ENCODE peak calls at places on chromosomes 5 and 9, in eight cellular contexts. S is spleen, H is PC-3, I is heart right ventricle, Q is brain microvascular endothelial cell, Z is HepG2, C is cardiac muscle cell, M is A673. A is an unnamed sample. For H3K36me3, the result is how much of the 10 kb centered on the place peaks cover.

GRCh38 chr9:111037744-111038335 is 430 bp downstream of the LPAR1 start:
- DNase-seq in S (peak), H (peak), I (no peak), Q (no peak), Z (peak), C (peak), M (peak), A (peak)

GRCh38 chr9:96061293-96061987 is 185.9 kb downstream of the ERCC6L2 start:
- DNase-seq in S (no peak), H (peak), I (peak), Q (peak), Z (peak), C (peak), M (peak), A (no peak)

GRCh38 chr5:16797949-16798348 is 138.1 kb downstream of the MYO10 start:
- DNase-seq in S (no peak), H (no peak), I (no peak), Q (no peak), Z (no peak), C (no peak), M (no peak), A (no peak)

GRCh38 chr5:134138416-134139376 is 24.2 kb downstream of the TCF7 start:
- DNase-seq in S (peak), H (peak), I (no peak), Q (no peak), Z (no peak), C (no peak), M (no peak), A (no peak)

GRCh38 chr5:146877783-146878470 is 630 bp downstream of the PPP2R2B start:
- DNase-seq in S (peak), H (no peak), I (peak), Q (no peak), Z (no peak), C (peak), M (peak), A (peak)

GRCh38 chr9:37784291-37784639 is 599 bp downstream of the EXOSC3 start:
- DNase-seq in S (no peak), H (no peak), I (no peak), Q (no peak), Z (no peak), C (no peak), M (no peak), A (no peak)

GRCh38 chr9:136562746-136563506 is 17.1 kb upstream of the NOTCH1 start:
- DNase-seq in S (no peak), H (no peak), I (no peak), Q (no peak), Z (no peak), C (no peak), M (no peak), A (no peak)

GRCh38 chr5:21823588-21823987 is 1029.6 kb downstream of the CDH12 start:
- DNase-seq in S (no peak), H (peak), I (no peak), Q (no peak), Z (no peak), C (no peak), M (peak), A (no peak)

GRCh38 chr9:438961-439768 is 224.5 kb downstream of the DOCK8 start:
- DNase-seq in S (peak), H (no peak), I (no peak), Q (no peak), Z (no peak), C (peak), M (no peak), A (peak)

GRCh38 chr5:178467261-178468195 is 122.7 kb downstream of the COL23A1 start:
- DNase-seq in S (no peak), H (peak), I (peak), Q (peak), Z (no peak), C (peak), M (no peak), A (no peak)

GRCh38 chr5:116424951-116425350 is 149.7 kb downstream of the SEMA6A start:
- DNase-seq in S (no peak), H (no peak), I (no peak), Q (no peak), Z (no peak), C (no peak), M (no peak), A (no peak)

GRCh38 chr9:83220737-83221136 is 157.8 kb upstream of the RASEF start:
- DNase-seq in S (no peak), H (peak), I (no peak), Q (peak), Z (peak), C (peak), M (no peak), A (no peak)

GRCh38 chr5:31471916-31472315 is 60.0 kb downstream of the DROSHA start:
- DNase-seq in S (no peak), H (no peak), I (no peak), Q (peak), Z (no peak), C (no peak), M (peak), A (no peak)
- H3K36me3 ChIP-seq in S (half or more), H (under half), I (under half), Q (under half), Z (under half), C (under half), M (under half), A (under half)

GRCh38 chr9:73199448-73199847 is 47.8 kb downstream of the ANXA1 start:
- DNase-seq in S (no peak), H (no peak), I (no peak), Q (no peak), Z (no peak), C (no peak), M (no peak), A (no peak)
- TF ChIP-seq CTCF in S (no peak), H (no peak), I (no peak), Q (no peak), Z (no peak), C (no peak), M (no peak), A (no peak)

GRCh38 chr9:77534376-77535057 is 113.6 kb downstream of the GNA14 start:
- DNase-seq in S (no peak), H (no peak), I (no peak), Q (peak), Z (peak), C (peak), M (peak), A (no peak)
- H3K27ac ChIP-seq in S (no peak), H (no peak), I (no peak), Q (no peak), Z (peak), C (no peak), M (no peak), A (no peak)

GRCh38 chr9:134839441-134840125 is 41.0 kb upstream of the FCN2 start:
- DNase-seq in S (no peak), H (no peak), I (no peak), Q (no peak), Z (no peak), C (no peak), M (no peak), A (no peak)

GRCh38 chr9:134836406-134836970 is 44.1 kb upstream of the FCN2 start:
- DNase-seq in S (no peak), H (no peak), I (no peak), Q (no peak), Z (no peak), C (no peak), M (no peak), A (peak)

GRCh38 chr9:134838651-134839431 is 41.8 kb upstream of the FCN2 start:
- DNase-seq in S (no peak), H (no peak), I (no peak), Q (no peak), Z (no peak), C (no peak), M (no peak), A (no peak)

GRCh38 chr9:134835987-134836386 is 44.6 kb upstream of the FCN2 start:
- DNase-seq in S (no peak), H (no peak), I (no peak), Q (no peak), Z (no peak), C (no peak), M (no peak), A (peak)

DNA sequence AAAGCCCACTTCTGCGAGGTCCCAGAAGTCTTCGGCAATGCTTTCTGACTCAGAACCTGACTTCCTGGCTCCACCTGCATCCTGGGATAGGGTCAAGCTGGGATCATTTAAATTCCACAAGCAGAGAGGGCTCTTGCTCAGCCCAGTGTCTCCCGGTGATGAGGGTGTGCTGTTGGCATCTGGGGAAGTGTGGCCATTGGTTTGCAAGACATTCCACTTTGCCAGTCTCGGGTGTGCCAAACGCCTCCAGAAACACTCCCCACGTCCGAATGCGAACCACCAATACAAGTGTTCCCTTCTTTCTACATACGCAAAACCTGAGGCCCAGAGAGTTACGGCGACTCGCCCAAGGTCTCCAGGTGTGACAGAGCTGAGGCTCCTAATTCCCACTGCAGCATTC is 43.1 kb upstream of the FCN2 start:
- DNase-seq in S (no peak), H (no peak), I (no peak), Q (no peak), Z (no peak), C (no peak), M (no peak), A (no peak)
- H3K36me3 ChIP-seq in S (half or more), H (under half), I (under half), Q (half or more), Z (under half), C (under half), M (under half), A (under half)

GRCh38 chr5:65076251-65076869 is 307.6 kb downstream of the CWC27 start:
- DNase-seq in S (no peak), H (peak), I (peak), Q (peak), Z (peak), C (peak), M (peak), A (no peak)
- TF ChIP-seq CTCF in S (no peak), H (peak), I (peak), Q (peak), Z (peak), C (peak), M (peak), A (no peak)

DNA sequence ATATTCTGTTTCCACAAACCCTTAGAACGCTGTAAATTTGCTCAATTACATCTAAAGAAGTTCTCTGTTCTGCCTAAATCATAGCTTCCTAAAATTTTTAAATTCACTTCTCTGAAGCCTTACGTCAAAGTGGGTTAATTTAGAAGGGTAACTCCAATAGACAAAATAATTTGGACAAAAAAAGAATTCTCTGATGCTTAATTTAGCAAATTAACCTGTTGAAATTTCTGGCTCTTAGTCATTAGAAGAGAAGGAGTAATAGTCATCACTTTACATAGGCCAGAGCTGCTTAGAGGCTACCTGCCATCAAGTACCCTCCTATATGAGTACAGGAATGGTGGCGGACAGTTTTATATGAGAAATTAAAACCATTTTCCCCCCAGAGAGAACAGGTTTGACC is 3.8 kb downstream of the ELL2 start:
- DNase-seq in S (no peak), H (no peak), I (no peak), Q (no peak), Z (no peak), C (no peak), M (no peak), A (no peak)
- H3K27ac ChIP-seq in S (no peak), H (no peak), I (no peak), Q (no peak), Z (peak), C (peak), M (no peak), A (no peak)

GRCh38 chr5:7878381-7878873 is 9.5 kb downstream of the MTRR start:
- DNase-seq in S (no peak), H (peak), I (no peak), Q (peak), Z (peak), C (peak), M (peak), A (no peak)

GRCh38 chr5:7882926-7883325 is 14.0 kb downstream of the MTRR start:
- DNase-seq in S (no peak), H (no peak), I (no peak), Q (no peak), Z (no peak), C (no peak), M (peak), A (no peak)

GRCh38 chr5:7884491-7885273 is 15.7 kb downstream of the MTRR start:
- DNase-seq in S (no peak), H (no peak), I (peak), Q (no peak), Z (no peak), C (no peak), M (no peak), A (no peak)

GRCh38 chr5:7881091-7881490 is 12.1 kb downstream of the MTRR start:
- DNase-seq in S (no peak), H (no peak), I (no peak), Q (no peak), Z (no peak), C (no peak), M (no peak), A (no peak)

DNA sequence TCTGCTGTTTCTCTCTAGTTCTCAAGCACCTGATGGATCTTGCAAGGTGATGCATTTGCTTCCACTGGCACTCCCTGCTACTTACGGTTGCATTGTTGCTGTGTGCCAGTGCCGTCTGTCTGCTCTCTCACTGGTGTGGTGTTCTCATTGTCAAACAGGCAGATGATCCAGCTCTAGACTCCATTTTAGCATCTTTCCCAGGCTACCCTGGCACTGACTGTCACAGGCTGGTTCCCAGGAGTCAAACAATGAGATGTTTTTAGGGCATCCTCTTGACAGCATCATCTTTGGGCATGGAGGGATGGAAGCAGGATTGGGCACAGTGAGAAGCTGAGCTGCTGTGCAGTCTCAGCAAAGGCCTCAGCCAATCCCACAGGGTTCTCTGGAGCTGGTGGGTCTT is 12.9 kb downstream of the MTRR start:
- DNase-seq in S (no peak), H (no peak), I (no peak), Q (no peak), Z (no peak), C (no peak), M (no peak), A (no peak)
- H3K36me3 ChIP-seq in S (half or more), H (half or more), I (under half), Q (under half), Z (half or more), C (under half), M (half or more), A (under half)

DNA sequence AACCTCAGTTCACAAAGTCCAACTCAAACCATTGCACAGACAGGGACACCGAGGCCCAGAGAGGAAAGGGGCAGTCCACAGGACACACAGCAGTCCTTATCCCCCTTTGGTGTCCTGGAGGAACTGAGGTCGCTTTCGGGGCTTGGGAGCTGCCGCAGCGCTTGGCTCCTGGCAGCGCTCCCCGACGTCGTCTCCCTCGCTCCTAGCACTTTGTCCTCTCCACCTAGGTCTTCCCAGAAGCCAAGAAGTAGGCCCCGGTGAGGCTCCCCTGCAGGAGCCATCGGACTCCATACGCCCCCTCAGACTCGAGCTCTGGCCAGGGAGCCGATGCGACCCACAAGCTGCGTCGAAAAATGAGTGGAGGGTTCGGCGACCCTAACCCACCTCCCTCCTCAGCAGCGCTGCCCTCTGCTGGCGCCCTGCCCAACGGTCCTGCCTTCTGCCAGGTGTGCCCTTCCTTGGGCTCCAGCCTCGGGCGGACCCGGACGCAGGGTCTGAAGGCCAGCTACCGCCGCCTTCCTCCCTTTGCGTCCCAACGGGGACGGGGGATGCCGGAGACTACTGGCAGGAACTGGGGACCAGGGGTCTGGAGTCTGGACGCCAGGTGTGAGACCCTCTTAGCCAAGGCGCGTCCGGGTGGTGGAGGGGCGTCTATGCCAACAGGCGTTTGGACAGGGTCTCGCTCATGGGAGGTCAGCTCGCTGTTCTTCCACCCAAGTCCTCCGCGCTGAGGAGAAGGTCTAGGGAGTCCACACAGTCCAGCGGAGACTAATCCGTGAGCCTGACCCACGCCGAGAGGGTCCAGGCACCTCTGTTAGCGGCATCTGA is 2.1 kb upstream of the PRDM12 start:
- DNase-seq in S (no peak), H (no peak), I (no peak), Q (no peak), Z (no peak), C (no peak), M (no peak), A (no peak)
- TF ChIP-seq CTCF in S (no peak), H (no peak), I (no peak), Q (no peak), Z (peak), C (no peak), M (no peak), A (no peak)

DNA sequence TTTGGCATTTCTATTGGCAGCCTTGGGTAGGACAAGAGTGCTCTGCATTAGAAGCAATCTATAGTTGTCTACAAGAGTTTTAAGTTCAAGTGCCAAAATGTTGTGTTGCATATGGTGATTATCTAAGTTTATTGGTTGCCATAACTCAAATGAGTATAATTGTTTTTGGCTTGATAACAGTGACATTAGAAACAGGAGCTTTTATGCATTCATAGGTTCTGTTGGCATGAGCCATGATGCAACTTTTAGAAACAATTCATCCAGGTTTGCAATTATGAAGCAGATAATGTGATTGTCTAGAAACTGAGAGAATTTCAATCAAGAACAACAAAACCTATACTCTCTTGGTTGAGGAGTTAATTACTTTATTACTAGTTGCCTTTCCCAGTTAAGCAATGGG is 137.0 kb downstream of the PBX3 start:
- DNase-seq in S (no peak), H (no peak), I (no peak), Q (no peak), Z (no peak), C (no peak), M (no peak), A (no peak)
- H3K27ac ChIP-seq in S (no peak), H (no peak), I (no peak), Q (no peak), Z (no peak), C (peak), M (no peak), A (no peak)

GRCh38 chr9:21812945-21813568 is 10.6 kb downstream of the MTAP start:
- DNase-seq in S (peak), H (peak), I (peak), Q (peak), Z (peak), C (peak), M (peak), A (peak)

GRCh38 chr9:21812415-21812814 is 10.0 kb downstream of the MTAP start:
- DNase-seq in S (no peak), H (peak), I (no peak), Q (no peak), Z (no peak), C (peak), M (no peak), A (no peak)

GRCh38 chr9:21811914-21812313 is 9.5 kb downstream of the MTAP start:
- DNase-seq in S (no peak), H (no peak), I (no peak), Q (no peak), Z (no peak), C (no peak), M (no peak), A (no peak)

GRCh38 chr9:21815643-21816042 is 13.2 kb downstream of the MTAP start:
- DNase-seq in S (no peak), H (no peak), I (no peak), Q (no peak), Z (no peak), C (no peak), M (no peak), A (no peak)

GRCh38 chr9:21813575-21814473 is 11.4 kb downstream of the MTAP start:
- DNase-seq in S (no peak), H (peak), I (peak), Q (peak), Z (peak), C (peak), M (peak), A (peak)
- H3K36me3 ChIP-seq in S (half or more), H (half or more), I (under half), Q (under half), Z (half or more), C (under half), M (under half), A (under half)